ENCODE peak calls at places on chromosome X, in six cellular contexts. F, D, X, H, R and U are unnamed samples. For H4K20me1, the result is how much of the 10 kb centered on the place peaks cover.

GRCh38 chrX:76253432-76253831 is 80.6 kb downstream of the PBDC1 start:
- DNase-seq in X (peak), F (peak), D (peak), H (peak), R (peak), U (peak)

GRCh38 chrX:140274761-140275525 is 229.9 kb downstream of the SOX3 start:
- DNase-seq in D (peak), X (no peak), R (peak), F (peak), H (peak), U (no peak)

GRCh38 chrX:37314526-37314925 is 34.6 kb upstream of the PRRG1 start:
- DNase-seq in R (peak), H (no peak), X (no peak), D (peak), F (no peak), U (no peak)

GRCh38 chrX:9183481-9183880 is 149.6 kb upstream of the FAM9B start:
- DNase-seq in H (no peak), R (no peak), F (no peak), D (no peak), X (no peak), U (no peak)

GRCh38 chrX:58025979-58026378 is 115.7 kb upstream of the ZXDA start:
- DNase-seq in F (peak), X (no peak), R (peak), D (peak), H (no peak), U (no peak)

GRCh38 chrX:9566150-9566621 is 101.3 kb downstream of the TBL1X start:
- DNase-seq in H (no peak), F (no peak), X (peak), R (peak), D (peak), U (peak)

GRCh38 chrX:153974726-153975286 is 2.3 kb downstream of the TMEM187 start:
- DNase-seq in H (no peak), F (no peak), D (no peak), X (no peak), R (no peak), U (no peak)

GRCh38 chrX:56572975-56573374 is 9.5 kb downstream of the UBQLN2 start:
- DNase-seq in D (no peak), R (no peak), H (no peak), F (no peak), X (no peak), U (no peak)

GRCh38 chrX:66731398-66731797 is 92.5 kb upstream of the EDA2R start:
- DNase-seq in H (no peak), X (peak), F (peak), R (peak), D (peak), U (no peak)
- TF ChIP-seq CTCF in H (peak), X (peak), F (peak), R (peak), D (peak), U (peak)

GRCh38 chrX:261858-262390 is 19.3 kb upstream of the PLCXD1 start:
- DNase-seq in H (no peak), D (no peak), R (no peak), F (no peak), X (no peak), U (no peak)
- H3K27ac ChIP-seq in H (no peak), D (no peak), R (no peak), F (no peak), X (peak), U (peak)

GRCh38 chrX:123990602-123991001 is 29.1 kb downstream of the STAG2 start:
- DNase-seq in D (no peak), R (no peak), H (no peak), F (no peak), X (no peak), U (no peak)
- H4K20me1 ChIP-seq in D (under half), R (under half), H (under half), F (half or more), X (half or more), U (half or more)

GRCh38 chrX:136708348-136708747 is 60.4 kb downstream of the CD40LG start:
- DNase-seq in X (no peak), F (peak), H (no peak), D (no peak), R (peak), U (no peak)
- TF ChIP-seq CTCF in X (peak), F (peak), H (peak), D (peak), R (peak), U (peak)

GRCh38 chrX:19775830-19776498 is 111.4 kb downstream of the SH3KBP1 start:
- DNase-seq in H (no peak), F (no peak), X (no peak), R (no peak), D (no peak), U (no peak)
- H3K27ac ChIP-seq in H (no peak), F (no peak), X (no peak), R (no peak), D (no peak), U (no peak)

GRCh38 chrX:40076750-40077149 is 21.0 kb downstream of the BCOR start:
- DNase-seq in R (no peak), H (no peak), F (no peak), D (no peak), X (no peak), U (no peak)
- H4K20me1 ChIP-seq in R (under half), H (under half), F (half or more), D (under half), X (under half), U (under half)

GRCh38 chrX:117973175-117974075 is 143.2 kb downstream of the KLHL13 start:
- DNase-seq in D (no peak), X (no peak), F (peak), H (no peak), R (no peak), U (no peak)

GRCh38 chrX:117977521-117977920 is 139.1 kb downstream of the KLHL13 start:
- DNase-seq in F (no peak), D (peak), H (no peak), X (no peak), R (peak), U (no peak)

GRCh38 chrX:117969782-117970181 is 146.8 kb downstream of the KLHL13 start:
- DNase-seq in X (no peak), F (no peak), H (no peak), R (no peak), D (no peak), U (no peak)

GRCh38 chrX:117969337-117969736 is 147.3 kb downstream of the KLHL13 start:
- DNase-seq in X (no peak), R (no peak), D (no peak), H (no peak), F (no peak), U (no peak)

DNA sequence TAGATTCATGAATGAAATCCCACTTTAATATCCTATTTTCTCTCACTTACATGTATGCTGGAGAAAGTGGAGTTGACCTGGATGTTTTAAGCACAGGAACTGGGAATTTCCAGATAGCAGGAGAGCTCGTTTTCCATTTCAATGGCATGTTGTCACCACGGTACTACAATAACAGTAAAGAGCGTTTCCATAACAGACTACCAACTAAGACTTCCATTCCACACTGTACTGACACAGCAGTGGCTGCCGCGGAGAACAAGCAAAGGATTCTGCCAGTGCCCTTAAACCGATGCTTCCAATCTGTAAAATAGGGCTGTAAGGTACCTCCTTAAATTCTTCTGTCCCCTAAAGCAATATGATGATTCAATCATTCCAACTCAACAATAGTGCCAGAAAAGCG is 143.9 kb downstream of the KLHL13 start:
- DNase-seq in X (no peak), F (no peak), D (no peak), R (peak), H (peak), U (no peak)
- TF ChIP-seq CTCF in X (no peak), F (no peak), D (no peak), R (no peak), H (no peak), U (no peak)